ENCODE peak calls at places on chromosome 11, in ten cellular contexts. J, S, K, F, P, M, A, Z, Q and W are unnamed samples.

GRCh38 chr11:69646493-69647201 is 5.7 kb downstream of the CCND1 start:
- DNase-seq in J (no peak), S (no peak), K (no peak), F (no peak), P (no peak), M (no peak), A (no peak), Z (no peak), Q (no peak), W (no peak)

GRCh38 chr11:44684886-44685285 is 41.9 kb upstream of the TSPAN18 start:
- DNase-seq in J (no peak), S (no peak), K (no peak), F (no peak), P (no peak), M (no peak), A (no peak), Z (no peak), Q (no peak), W (no peak)

GRCh38 chr11:73345481-73346147 is 30.6 kb upstream of the RELT start:
- DNase-seq in J (no peak), S (no peak), K (no peak), F (no peak), P (no peak), M (no peak), A (no peak), Z (no peak), Q (no peak), W (no peak)

GRCh38 chr11:116731821-116732739 is 40.7 kb downstream of the BUD13 start:
- DNase-seq in J (no peak), S (no peak), K (no peak), F (no peak), P (peak; percentile 10), M (no peak), A (no peak), Z (no peak), Q (no peak), W (no peak)

GRCh38 chr11:122202161-122202950 is 86.3 kb upstream of the BLID start:
- DNase-seq in J (no peak), S (no peak), K (no peak), F (no peak), P (no peak), M (peak; percentile 83), A (no peak), Z (no peak), Q (no peak), W (no peak)

GRCh38 chr11:75246006-75246672 is 5.6 kb downstream of the TPBGL start:
- DNase-seq in J (no peak), S (no peak), K (no peak), F (no peak), P (no peak), M (no peak), A (no peak), Z (peak; percentile 69), Q (no peak), W (no peak)

GRCh38 chr11:126478466-126478865 is 123.0 kb downstream of the ST3GAL4 start:
- DNase-seq in J (no peak), S (no peak), K (no peak), F (no peak), P (no peak), M (no peak), A (no peak), Z (no peak), Q (no peak), W (no peak)

GRCh38 chr11:126834573-126834972 is 166.0 kb downstream of the KIRREL3 start:
- DNase-seq in J (no peak), S (no peak), K (no peak), F (no peak), P (no peak), M (no peak), A (no peak), Z (no peak), Q (no peak), W (no peak)

GRCh38 chr11:123797065-123797940 is 8.8 kb downstream of the OR6M1 start:
- DNase-seq in J (no peak), S (no peak), K (no peak), F (no peak), P (peak; percentile 11), M (no peak), A (no peak), Z (peak; percentile 80), Q (no peak), W (no peak)

GRCh38 chr11:120708511-120709183 is 197.1 kb downstream of the GRIK4 start:
- DNase-seq in J (no peak), S (no peak), K (no peak), F (no peak), P (no peak), M (no peak), A (no peak), Z (no peak), Q (no peak), W (no peak)
- TF ChIP-seq POLR2A in J (no peak), S (no peak), K (no peak), F (no peak), P (no peak), M (no peak), A (no peak), Z (no peak), Q (no peak), W (no peak)

DNA sequence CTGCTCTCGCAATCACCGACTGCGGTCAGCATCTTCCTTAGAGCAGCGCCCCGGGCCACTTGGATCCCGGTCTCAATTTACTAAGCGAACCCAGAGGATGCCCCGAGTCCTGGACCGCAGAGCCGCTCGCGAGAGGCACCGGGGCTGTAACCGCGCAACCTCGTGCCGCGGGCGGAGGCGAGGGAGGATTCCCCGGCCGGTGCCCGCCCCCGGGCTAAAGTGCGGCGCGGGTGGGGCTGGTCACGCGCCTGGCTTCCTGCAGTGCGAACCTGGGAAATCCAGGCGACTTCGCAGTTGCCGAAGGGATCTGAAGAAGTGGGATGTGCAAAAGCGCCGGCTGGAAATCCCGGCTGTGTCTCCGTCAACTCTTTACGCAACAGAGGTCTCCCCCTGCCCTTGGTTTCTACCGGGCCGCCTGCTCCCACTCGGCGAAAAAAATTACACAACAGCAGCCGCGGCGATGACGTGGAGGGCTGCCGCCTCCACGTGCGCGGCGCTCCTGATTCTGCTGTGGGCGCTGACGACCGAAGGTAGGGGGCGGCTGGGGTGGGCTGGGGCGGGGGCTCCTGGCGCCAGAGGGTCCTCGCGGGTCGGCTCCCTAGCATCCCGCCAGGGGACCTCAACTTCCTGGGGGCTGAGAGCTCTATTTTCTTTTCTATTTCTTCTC is at the start of gene NCR3LG1:
- DNase-seq in J (no peak), S (peak; percentile 31), K (peak; percentile 23), F (peak; percentile 38), P (peak; percentile 73), M (peak; percentile 77), A (peak; percentile 29), Z (peak; percentile 52), Q (peak; percentile 83), W (no peak)
- TF ChIP-seq POLR2A in J (no peak), S (no peak), K (no peak), F (no peak), P (peak; percentile 59), M (peak; percentile 54), A (no peak), Z (no peak), Q (peak; percentile 11), W (no peak)

GRCh38 chr11:59112494-59112893 is 5.5 kb downstream of the FAM111B start:
- DNase-seq in J (no peak), S (no peak), K (no peak), F (no peak), P (no peak), M (peak; percentile 39), A (no peak), Z (no peak), Q (no peak), W (no peak)

GRCh38 chr11:59119826-59120225 is 12.8 kb downstream of the FAM111B start:
- DNase-seq in J (no peak), S (no peak), K (no peak), F (no peak), P (no peak), M (no peak), A (no peak), Z (no peak), Q (no peak), W (no peak)

GRCh38 chr11:59114344-59114743 is 7.3 kb downstream of the FAM111B start:
- DNase-seq in J (no peak), S (no peak), K (no peak), F (no peak), P (no peak), M (no peak), A (no peak), Z (no peak), Q (no peak), W (no peak)

GRCh38 chr11:59115556-59115955 is 8.5 kb downstream of the FAM111B start:
- DNase-seq in J (no peak), S (no peak), K (no peak), F (no peak), P (no peak), M (no peak), A (no peak), Z (no peak), Q (no peak), W (no peak)

DNA sequence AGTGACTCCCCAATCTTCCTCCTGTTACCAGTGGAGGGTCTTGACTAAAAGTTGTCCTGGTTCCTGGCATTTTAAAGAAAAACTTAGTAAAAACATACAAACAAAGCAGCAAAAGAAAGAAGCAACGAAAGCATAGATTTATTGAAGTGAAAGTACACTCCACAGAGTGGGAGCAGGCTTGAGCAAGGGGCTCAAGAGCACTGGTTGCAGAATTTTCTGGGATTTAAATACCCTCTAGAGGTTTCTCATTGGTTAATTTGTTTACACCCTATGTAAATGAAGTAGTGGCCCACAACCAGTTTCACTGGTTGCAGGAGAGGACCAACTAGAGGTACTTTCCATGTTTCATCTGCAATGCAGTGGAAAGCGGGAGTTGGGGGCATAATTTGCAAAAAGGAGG is 10.7 kb downstream of the FAM111B start:
- DNase-seq in J (no peak), S (no peak), K (no peak), F (no peak), P (no peak), M (no peak), A (no peak), Z (no peak), Q (no peak), W (no peak)
- TF ChIP-seq POLR2A in J (no peak), S (no peak), K (no peak), F (no peak), P (no peak), M (no peak), A (no peak), Z (no peak), Q (no peak), W (no peak)

GRCh38 chr11:62553839-62554361 is 7.3 kb upstream of the AHNAK start:
- DNase-seq in J (no peak), S (no peak), K (no peak), F (peak; percentile 92), P (no peak), M (peak; percentile 92), A (no peak), Z (no peak), Q (no peak), W (peak; percentile 71)

GRCh38 chr11:62554377-62554776 is 7.8 kb upstream of the AHNAK start:
- DNase-seq in J (no peak), S (peak; percentile 43), K (no peak), F (no peak), P (no peak), M (no peak), A (no peak), Z (no peak), Q (no peak), W (no peak)

GRCh38 chr11:62555464-62556092 is 9.0 kb upstream of the AHNAK start:
- DNase-seq in J (peak; percentile 92), S (peak; percentile 31), K (peak; percentile 48), F (peak; percentile 26), P (peak; percentile 56), M (peak; percentile 30), A (no peak), Z (no peak), Q (peak; percentile 94), W (no peak)

GRCh38 chr11:62552465-62552782 is 5.8 kb upstream of the AHNAK start:
- DNase-seq in J (no peak), S (no peak), K (no peak), F (no peak), P (no peak), M (peak; percentile 60), A (no peak), Z (no peak), Q (no peak), W (no peak)

GRCh38 chr11:62552931-62553838 is 6.6 kb upstream of the AHNAK start:
- DNase-seq in J (no peak), S (peak; percentile 83), K (peak; percentile 91), F (peak; percentile 93), P (peak; percentile 89), M (peak; percentile 96), A (peak; percentile 91), Z (peak; percentile 94), Q (peak; percentile 90), W (peak; percentile 72)
- TF ChIP-seq POLR2A in J (no peak), S (peak; percentile 25), K (peak; percentile 32), F (no peak), P (peak; percentile 48), M (peak; percentile 76), A (no peak), Z (peak; percentile 51), Q (no peak), W (peak; percentile 54)